ENCODE peak calls at places on chromosomes 5 and 9, in four cellular contexts. F, N, G and C are unnamed samples.

GRCh38 chr5:39587675-39588074 is 162.9 kb upstream of the DAB2 start:
- DNase-seq in F (no peak), G (no peak), N (no peak), C (no peak)

GRCh38 chr9:36382484-36382883 is 17.6 kb downstream of the RNF38 start:
- DNase-seq in G (no peak), F (no peak), N (no peak), C (peak)

GRCh38 chr5:109863752-109864151 is 174.0 kb downstream of the MAN2A1 start:
- DNase-seq in N (no peak), G (no peak), F (no peak), C (no peak)

GRCh38 chr5:158910782-158911692 is 188.7 kb downstream of the EBF1 start:
- DNase-seq in G (peak), N (no peak), F (no peak), C (no peak)

GRCh38 chr5:135038829-135039525 is 4.9 kb upstream of the PITX1 start:
- DNase-seq in N (no peak), G (peak), F (no peak), C (no peak)

GRCh38 chr5:139747583-139748504 is 47.8 kb upstream of the PSD2 start:
- DNase-seq in F (peak), N (peak), G (no peak), C (no peak)

GRCh38 chr9:19379697-19380046 is 364 bp downstream of the RPS6 start:
- DNase-seq in N (peak), F (no peak), G (peak), C (no peak)

GRCh38 chr9:22457448-22457847 is 10.8 kb downstream of the DMRTA1 start:
- DNase-seq in N (no peak), F (no peak), G (peak), C (no peak)

GRCh38 chr9:9412241-9412640 is 1200.6 kb downstream of the PTPRD start:
- DNase-seq in G (no peak), N (no peak), F (no peak), C (no peak)

GRCh38 chr9:129361196-129361595 is 183.1 kb upstream of the IER5L start:
- DNase-seq in N (no peak), G (no peak), F (no peak), C (no peak)

GRCh38 chr9:13942695-13943094 is 371.2 kb downstream of the NFIB start:
- DNase-seq in G (peak), N (peak), F (no peak), C (no peak)

GRCh38 chr9:4328723-4329122 is 28.9 kb upstream of the GLIS3 start:
- DNase-seq in N (no peak), G (peak), F (no peak), C (no peak)

GRCh38 chr5:59079622-59080620 is 497.0 kb downstream of the RAB3C start:
- DNase-seq in F (peak), G (peak), N (no peak), C (no peak)

GRCh38 chr9:136764301-136764891 is at the start of gene LCN15:
- DNase-seq in N (no peak), F (no peak), G (no peak), C (no peak)

GRCh38 chr9:107989099-107989498 is 499.5 kb upstream of the KLF4 start:
- DNase-seq in N (no peak), F (no peak), G (no peak), C (no peak)

GRCh38 chr9:8850916-8851315 is 1051.3 kb upstream of the DMAC1 start:
- DNase-seq in G (no peak), N (no peak), F (no peak), C (no peak)

GRCh38 chr5:6266671-6267197 is 111.6 kb downstream of the MED10 start:
- DNase-seq in G (no peak), F (no peak), N (no peak), C (no peak)

GRCh38 chr9:89640801-89641200 is 36.0 kb downstream of the GADD45G start:
- DNase-seq in F (no peak), N (no peak), G (no peak), C (no peak)

GRCh38 chr5:107442452-107442851 is 228.3 kb downstream of the EFNA5 start:
- DNase-seq in F (no peak), G (no peak), N (no peak), C (no peak)

GRCh38 chr5:126988021-126988569 is 42.3 kb downstream of the MARCHF3 start:
- DNase-seq in G (no peak), F (no peak), N (no peak), C (no peak)

GRCh38 chr9:700365-701282 is 140.9 kb upstream of the DMRT1 start:
- DNase-seq in G (no peak), N (no peak), F (no peak), C (no peak)

GRCh38 chr5:96823900-96824351 is 16.2 kb upstream of the ERAP1 start:
- DNase-seq in N (no peak), G (peak), F (no peak), C (no peak)

GRCh38 chr5:169050146-169050571 is 250.8 kb downstream of the SLIT3 start:
- DNase-seq in N (peak), F (no peak), G (peak), C (no peak)

GRCh38 chr5:159178978-159179377 is 30.4 kb downstream of the RNF145 start:
- DNase-seq in G (peak), N (no peak), F (no peak), C (no peak)

GRCh38 chr9:133426011-133426410 is 3.8 kb downstream of the ADAMTS13 start:
- DNase-seq in G (no peak), F (no peak), N (no peak), C (no peak)

GRCh38 chr9:93302586-93303257 is 118.8 kb downstream of the WNK2 start:
- DNase-seq in F (peak), N (no peak), G (peak), C (peak)

GRCh38 chr9:1837453-1838084 is 177.6 kb upstream of the SMARCA2 start:
- DNase-seq in N (peak), F (no peak), G (peak), C (no peak)

GRCh38 chr5:134594797-134595457 is 37.7 kb downstream of the SAR1B start:
- DNase-seq in N (no peak), F (no peak), G (no peak), C (no peak)

GRCh38 chr5:80408475-80408875 is 611 bp downstream of the ZFYVE16 start:
- DNase-seq in F (peak), G (peak), N (peak), C (no peak)

GRCh38 chr9:133711428-133712220 is 26.5 kb downstream of the SARDH start:
- DNase-seq in N (no peak), F (peak), G (peak), C (no peak)

GRCh38 chr5:115179959-115180709 is 10.4 kb upstream of the TRIM36 start:
- DNase-seq in G (peak), N (no peak), F (no peak), C (peak)

GRCh38 chr9:90019596-90019995 is 414.8 kb downstream of the GADD45G start:
- DNase-seq in G (no peak), F (no peak), N (no peak), C (no peak)

GRCh38 chr9:13478235-13478634 is 198.7 kb upstream of the MPDZ start:
- DNase-seq in N (no peak), F (no peak), G (peak), C (no peak)

GRCh38 chr5:72555871-72556270 is 48.7 kb upstream of the ZNF366 start:
- DNase-seq in G (no peak), N (no peak), F (no peak), C (no peak)

GRCh38 chr9:97480749-97481148 is 20.7 kb upstream of the TMOD1 start:
- DNase-seq in G (no peak), N (no peak), F (no peak), C (no peak)

GRCh38 chr5:139926797-139927503 is 116.1 kb downstream of the NRG2 start:
- DNase-seq in G (no peak), F (no peak), N (no peak), C (no peak)

GRCh38 chr9:129323999-129324553 is 146.0 kb upstream of the IER5L start:
- DNase-seq in N (no peak), F (no peak), G (no peak), C (no peak)

GRCh38 chr5:58885265-58885664 is 302.4 kb downstream of the RAB3C start:
- DNase-seq in F (no peak), G (no peak), N (no peak), C (no peak)

GRCh38 chr5:103562084-103562452 is 521 bp downstream of the NUDT12 start:
- DNase-seq in G (no peak), F (no peak), N (peak), C (no peak)

GRCh38 chr9:91740713-91741112 is 209.3 kb downstream of the ROR2 start:
- DNase-seq in F (peak), N (no peak), G (peak), C (no peak)
- TF ChIP-seq CTCF in F (no peak), N (no peak), G (peak), C (no peak)

GRCh38 chr9:98912450-98912849 is 31.3 kb upstream of the COL15A1 start:
- DNase-seq in F (no peak), N (no peak), G (no peak), C (no peak)

GRCh38 chr9:98915599-98915998 is 28.1 kb upstream of the COL15A1 start:
- DNase-seq in N (no peak), F (no peak), G (no peak), C (no peak)

GRCh38 chr9:98913705-98914104 is 30.0 kb upstream of the COL15A1 start:
- DNase-seq in N (no peak), G (no peak), F (no peak), C (no peak)

GRCh38 chr9:98909935-98910334 is 33.8 kb upstream of the COL15A1 start:
- DNase-seq in F (peak), G (no peak), N (no peak), C (no peak)

DNA sequence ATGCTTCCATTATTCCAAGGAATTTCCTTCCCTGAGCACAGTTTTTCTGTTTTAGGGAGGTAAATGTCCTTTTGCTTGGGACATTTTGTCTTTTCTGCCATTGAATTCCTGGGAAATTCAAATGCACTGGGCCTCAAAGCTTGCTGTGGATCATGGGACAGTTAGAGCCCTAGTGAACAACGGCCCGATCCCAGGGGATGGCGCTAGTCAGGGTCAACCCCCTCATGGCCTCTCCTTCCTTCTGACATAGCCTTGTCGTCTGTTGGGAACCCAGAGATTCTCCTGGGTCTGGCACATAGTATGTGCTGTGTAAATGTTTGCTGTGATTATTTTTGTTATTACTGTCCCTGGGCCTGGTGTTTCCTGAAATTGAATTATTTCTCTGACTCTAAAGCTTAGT is 30.7 kb upstream of the COL15A1 start:
- DNase-seq in F (no peak), G (no peak), N (no peak), C (no peak)
- H3K4me3 ChIP-seq in F (no peak), G (no peak), N (no peak), C (no peak)

DNA sequence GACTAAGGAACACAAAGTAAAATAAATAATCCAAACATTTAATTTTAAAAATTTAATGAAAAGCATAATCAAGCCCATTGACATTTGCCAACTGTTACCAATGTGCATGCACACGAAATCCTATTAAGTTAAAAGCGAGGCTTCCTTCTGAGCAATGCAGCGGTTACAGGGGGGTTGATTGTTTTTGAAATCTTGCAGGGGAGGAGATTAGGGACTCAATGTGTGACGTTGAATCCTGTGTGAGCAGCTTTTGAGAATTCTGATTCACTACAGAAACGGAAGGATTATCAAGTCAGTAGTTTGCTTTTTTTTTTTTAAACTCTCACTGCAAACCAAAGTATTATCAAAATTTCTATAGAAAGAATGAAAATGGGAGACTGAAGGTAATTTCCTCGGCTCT is 109.5 kb downstream of the PRKACG start:
- DNase-seq in F (no peak), N (no peak), G (no peak), C (no peak)
- TF ChIP-seq CTCF in F (no peak), N (no peak), G (no peak), C (no peak)

GRCh38 chr5:56259002-56259511 is 25.9 kb upstream of the ANKRD55 start:
- DNase-seq in F (no peak), G (peak), N (no peak), C (no peak)
- H3K4me3 ChIP-seq in F (no peak), G (no peak), N (no peak), C (no peak)

GRCh38 chr5:348726-349125 is 27.2 kb downstream of the AHRR start:
- DNase-seq in F (no peak), G (no peak), N (no peak), C (no peak)

GRCh38 chr5:347712-348284 is 26.3 kb downstream of the AHRR start:
- DNase-seq in G (no peak), F (peak), N (no peak), C (no peak)

GRCh38 chr5:351911-352225 is 30.4 kb downstream of the AHRR start:
- DNase-seq in N (no peak), G (no peak), F (no peak), C (no peak)

GRCh38 chr5:351084-351910 is 29.8 kb downstream of the AHRR start:
- DNase-seq in F (peak), G (no peak), N (no peak), C (no peak)

DNA sequence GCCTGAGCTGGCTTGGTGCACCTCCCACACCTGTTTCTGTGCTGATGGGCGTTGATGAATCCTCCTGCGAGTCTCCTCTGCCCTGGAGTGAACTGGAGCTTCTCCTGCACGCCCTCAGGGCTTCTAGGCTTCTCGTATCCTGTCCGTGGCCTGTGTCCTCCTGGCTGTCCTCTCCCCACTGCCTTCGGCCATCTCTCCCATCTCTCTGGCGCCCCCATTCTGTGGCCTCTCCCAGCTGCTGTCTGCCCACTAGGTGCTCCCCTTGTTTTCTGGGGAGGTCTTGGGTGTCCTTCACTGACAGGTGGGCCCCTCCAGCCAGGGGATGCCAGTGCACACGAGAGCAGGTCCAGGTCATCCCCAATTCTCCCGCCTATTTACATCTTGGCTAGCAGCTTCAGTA is 28.8 kb downstream of the AHRR start:
- DNase-seq in G (no peak), F (peak), N (no peak), C (no peak)
- TF ChIP-seq CTCF in G (no peak), F (no peak), N (no peak), C (no peak)

GRCh38 chr9:124015091-124015660 is 3.6 kb downstream of the LHX2 start:
- DNase-seq in F (no peak), N (no peak), G (no peak), C (no peak)
- H3K4me3 ChIP-seq in F (no peak), N (peak), G (no peak), C (no peak)

DNA sequence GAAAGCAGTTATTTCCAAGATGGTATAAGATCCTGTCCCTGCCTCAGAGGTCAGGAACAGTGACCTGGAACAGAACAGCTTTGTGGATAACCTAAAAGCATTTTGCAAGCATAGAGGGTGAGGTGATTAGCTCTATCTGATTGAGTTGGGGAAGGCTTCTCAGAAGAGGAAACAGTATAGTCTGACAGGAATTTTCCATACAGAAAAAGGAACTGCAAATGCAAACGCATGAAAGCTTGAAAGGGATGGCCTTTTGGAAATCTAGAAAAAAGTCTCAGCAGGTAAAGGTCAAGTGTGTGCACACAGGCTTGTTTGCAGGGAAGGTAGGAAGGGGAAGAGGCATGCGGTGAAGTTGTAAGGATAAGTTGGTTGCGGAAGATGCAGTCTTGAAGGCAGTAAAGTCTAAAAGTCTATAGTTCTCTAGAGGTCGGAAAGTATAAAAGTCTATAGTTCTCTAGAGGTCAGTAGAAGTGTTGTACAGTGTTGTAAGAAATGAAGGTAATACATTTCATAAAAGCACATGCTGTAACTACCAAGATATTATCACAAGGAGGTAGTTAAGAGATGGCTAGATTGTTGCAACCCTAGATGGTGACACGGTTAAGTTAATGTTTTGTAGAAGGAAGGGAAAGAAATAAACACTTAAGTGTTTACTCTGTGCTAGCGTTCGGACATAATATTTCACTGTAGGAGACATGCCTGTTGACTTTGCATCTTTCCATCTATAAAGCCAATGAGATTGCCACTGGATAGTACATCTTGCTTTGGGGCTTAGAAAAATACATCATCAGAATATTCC is 16.7 kb upstream of the HSPB3 start:
- DNase-seq in N (no peak), F (no peak), G (no peak), C (no peak)
- TF ChIP-seq CTCF in N (no peak), F (no peak), G (no peak), C (no peak)

DNA sequence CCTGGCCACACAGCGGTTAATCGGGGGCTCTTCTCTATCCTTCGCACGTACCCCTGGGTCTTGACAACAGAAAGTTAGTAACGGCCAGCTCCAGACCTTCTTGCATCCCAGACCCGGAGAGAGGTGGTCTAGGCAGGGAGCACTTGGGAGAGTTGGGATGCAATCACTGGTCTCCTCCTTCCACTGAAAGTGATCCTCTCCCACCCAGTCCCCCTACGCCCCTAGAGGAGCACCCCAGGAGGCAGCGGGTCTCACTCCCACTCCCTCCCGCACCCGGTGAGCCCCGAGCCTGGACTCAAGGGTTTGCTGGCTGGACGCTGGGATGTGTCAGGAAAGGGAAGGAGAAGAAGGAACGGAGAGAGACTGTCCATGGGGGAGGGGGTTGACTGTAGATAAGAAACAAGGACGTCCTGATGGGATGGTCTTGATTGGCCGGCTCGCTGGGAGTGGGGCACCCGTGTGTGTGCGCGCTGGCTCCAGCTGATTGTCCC is 2.0 kb downstream of the RORB start:
- DNase-seq in G (no peak), N (no peak), F (no peak), C (no peak)
- H3K4me3 ChIP-seq in G (no peak), N (peak), F (peak), C (no peak)